ENCODE peak calls at places on chromosomes 5 and 9, in four cellular contexts. N is GDM1, X is bronchial epithelial cell, V is iris pigment epithelial cell. O is an unnamed sample.
A peak's percentile ranks its signal among the peaks of the same experiment; 100 is the strongest.

GRCh38 chr9:111969061-111969460 is 72.4 kb downstream of the UGCG start:
- DNase-seq in N (no peak), V (peak; percentile 87), X (peak; percentile 68), O (no peak)

GRCh38 chr9:37540634-37541033 is 35.5 kb downstream of the FBXO10 start:
- DNase-seq in N (no peak), V (no peak), X (no peak), O (peak; percentile 53)

GRCh38 chr9:33445941-33446506 is 1.4 kb downstream of the AQP3 start:
- DNase-seq in V (no peak), N (no peak), X (no peak), O (no peak)

GRCh38 chr5:180126716-180127681 is 55.4 kb upstream of the RNF130 start:
- DNase-seq in V (no peak), X (no peak), N (peak; percentile 37), O (peak; percentile 30)

GRCh38 chr9:110638381-110638954 is 30.1 kb upstream of the MUSK start:
- DNase-seq in X (peak; percentile 49), V (peak; percentile 44), N (no peak), O (peak; percentile 64)

GRCh38 chr9:136901516-136902258 is 15.4 kb downstream of the TRAF2 start:
- DNase-seq in N (no peak), V (peak; percentile 48), X (peak; percentile 91), O (peak; percentile 78)

GRCh38 chr5:73624888-73625287 is 1.1 kb upstream of the ARHGEF28 start:
- DNase-seq in V (no peak), N (no peak), X (no peak), O (no peak)

GRCh38 chr5:180792965-180793287 is 9.7 kb downstream of the MGAT1 start:
- DNase-seq in X (no peak), N (no peak), V (no peak), O (no peak)

GRCh38 chr9:112404367-112404979 is 24.6 kb downstream of the HSDL2 start:
- DNase-seq in X (peak; percentile 15), V (peak; percentile 80), N (no peak), O (no peak)

GRCh38 chr9:130662099-130662926 is 2.1 kb upstream of the PRDM12 start:
- DNase-seq in V (no peak), X (no peak), N (no peak), O (no peak)

GRCh38 chr5:6218517-6218916 is 159.8 kb downstream of the MED10 start:
- DNase-seq in X (no peak), N (no peak), V (no peak), O (no peak)

GRCh38 chr5:159906463-159906862 is 9.8 kb upstream of the ADRA1B start:
- DNase-seq in X (no peak), N (no peak), V (no peak), O (no peak)

GRCh38 chr9:100437860-100438805 is 11.2 kb downstream of the MSANTD3 start:
- DNase-seq in N (peak; percentile 10), X (peak; percentile 75), V (peak; percentile 76), O (peak; percentile 85)

GRCh38 chr9:133991964-133992779 is at the start of gene VAV2:
- DNase-seq in N (no peak), V (peak; percentile 59), X (peak; percentile 34), O (peak; percentile 63)

GRCh38 chr5:6572825-6573380 is 59.9 kb downstream of the NSUN2 start:
- DNase-seq in N (no peak), V (no peak), X (no peak), O (no peak)

GRCh38 chr5:168177831-168178450 is 113.5 kb upstream of the WWC1 start:
- DNase-seq in X (no peak), V (no peak), N (no peak), O (no peak)

GRCh38 chr9:15724006-15724405 is 171.2 kb downstream of the CCDC171 start:
- DNase-seq in V (peak; percentile 79), N (no peak), X (no peak), O (peak; percentile 2)

GRCh38 chr9:8062459-8062858 is 262.9 kb upstream of the DMAC1 start:
- DNase-seq in X (no peak), V (no peak), N (no peak), O (no peak)

GRCh38 chr9:93642961-93643360 is 66.6 kb downstream of the PHF2 start:
- DNase-seq in V (peak; percentile 88), X (no peak), N (no peak), O (peak; percentile 42)

GRCh38 chr9:95511232-95511951 is 5.4 kb downstream of the PTCH1 start:
- DNase-seq in V (peak; percentile 67), X (peak; percentile 46), N (no peak), O (peak; percentile 56)

GRCh38 chr5:171295299-171295698 is 13.7 kb upstream of the TLX3 start:
- DNase-seq in X (no peak), V (peak; percentile 33), N (no peak), O (peak; percentile 21)

GRCh38 chr9:136939431-136939995 is 5.0 kb downstream of the FBXW5 start:
- DNase-seq in V (no peak), X (no peak), N (no peak), O (no peak)